ENCODE peak calls at places on chromosome X, in five cellular contexts. W is glutamatergic neuron, F is tibial artery, N is bronchial epithelial cell, G is RWPE2. Y is an unnamed sample.

GRCh38 chrX:63350979-63351616 is at the start of gene SPIN4:
- DNase-seq in G (peak; percentile 81), N (peak; percentile 57), F (peak; percentile 78), W (peak; percentile 92), Y (peak; percentile 64)

GRCh38 chrX:105190252-105190853 is 30.1 kb downstream of the TEX13A start:
- DNase-seq in N (peak; percentile 27), W (no peak), G (no peak), F (no peak), Y (no peak)

GRCh38 chrX:36957425-36958328 is 50.5 kb upstream of the FAM47C start:
- DNase-seq in N (no peak), W (peak; percentile 45), G (no peak), F (no peak), Y (no peak)

GRCh38 chrX:104482757-104483156 is 83.2 kb upstream of the IL1RAPL2 start:
- DNase-seq in N (peak; percentile 13), G (no peak), W (no peak), F (no peak), Y (no peak)

GRCh38 chrX:97895751-97896150 is 1012.0 kb downstream of the RPA4 start:
- DNase-seq in G (no peak), F (no peak), W (no peak), N (peak; percentile 2), Y (no peak)

GRCh38 chrX:134908235-134908834 is 82.5 kb upstream of the SMIM10 start:
- DNase-seq in W (no peak), N (no peak), G (no peak), F (no peak), Y (no peak)

GRCh38 chrX:24870143-24870542 is 145.6 kb downstream of the ARX start:
- DNase-seq in G (no peak), W (no peak), N (no peak), F (no peak), Y (no peak)

GRCh38 chrX:123087326-123087725 is 96.8 kb upstream of the GRIA3 start:
- DNase-seq in F (no peak), G (no peak), W (no peak), N (peak; percentile 88), Y (no peak)

GRCh38 chrX:49184294-49185061 is 1.7 kb downstream of the PRICKLE3 start:
- DNase-seq in W (peak; percentile 76), N (peak; percentile 82), F (peak; percentile 92), G (peak; percentile 92), Y (no peak)

GRCh38 chrX:128106630-128107029 is 54.4 kb upstream of the ACTRT1 start:
- DNase-seq in W (no peak), N (peak; percentile 31), G (no peak), F (no peak), Y (no peak)

GRCh38 chrX:43878902-43879526 is 3.2 kb downstream of the MAOB start:
- DNase-seq in G (no peak), F (no peak), N (no peak), W (no peak), Y (no peak)

GRCh38 chrX:104310084-104310483 is 55.4 kb upstream of the ESX1 start:
- DNase-seq in N (peak; percentile 45), W (no peak), G (no peak), F (no peak), Y (no peak)

GRCh38 chrX:102063445-102064074 is 61.9 kb upstream of the TCEAL2 start:
- DNase-seq in W (no peak), N (no peak), G (no peak), F (no peak), Y (no peak)

GRCh38 chrX:115892787-115893671 is 277.5 kb upstream of the AGTR2 start:
- DNase-seq in G (no peak), W (peak; percentile 20), N (no peak), F (no peak), Y (no peak)

GRCh38 chrX:112048707-112049106 is 33.9 kb downstream of the TRPC5 start:
- DNase-seq in F (no peak), G (no peak), W (no peak), N (no peak), Y (no peak)

GRCh38 chrX:112043997-112044396 is 38.6 kb downstream of the TRPC5 start:
- DNase-seq in G (no peak), W (no peak), N (peak; percentile 13), F (no peak), Y (no peak)
- TF ChIP-seq CTCF in G (peak; percentile 36), W (no peak), N (no peak), F (no peak), Y (no peak)

DNA sequence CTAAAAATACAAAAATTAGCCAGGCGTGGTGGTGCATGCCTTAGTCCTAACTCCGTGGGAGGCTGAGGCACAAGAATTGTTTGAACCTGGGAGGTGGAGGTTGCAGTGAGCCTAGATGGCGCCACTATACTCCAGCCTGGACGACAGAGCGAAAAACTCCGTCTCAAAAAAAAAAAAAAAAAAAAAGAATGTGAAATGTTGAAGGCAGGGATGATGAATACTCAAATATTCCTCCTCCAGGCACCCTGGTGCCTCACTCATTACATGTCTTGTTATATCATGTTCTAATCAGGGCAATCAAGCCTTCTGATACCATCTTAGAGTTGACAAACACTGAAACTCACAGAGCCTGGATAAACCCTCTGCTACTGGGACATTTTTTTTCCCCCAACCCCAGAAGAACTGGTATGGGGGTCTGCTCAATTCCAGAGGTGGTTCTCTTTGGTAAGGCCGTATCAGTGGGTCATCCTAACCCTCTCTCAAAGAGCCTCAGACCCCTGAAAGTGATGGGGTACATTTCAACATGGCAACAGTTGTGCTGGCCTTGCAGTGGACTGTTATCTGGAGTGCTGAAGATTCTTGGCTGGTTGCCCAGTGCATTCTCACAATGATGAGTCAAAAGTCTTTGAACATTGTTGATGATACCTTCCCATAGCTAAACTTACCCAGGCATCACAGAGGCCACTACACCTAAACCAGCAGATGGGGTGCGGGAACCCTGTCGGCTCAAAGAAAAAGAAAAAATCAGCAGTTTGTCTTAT is 2.4 kb upstream of the SH3KBP1 start:
- DNase-seq in F (no peak), W (no peak), G (peak; percentile 70), N (peak; percentile 68), Y (no peak)
- TF ChIP-seq CTCF in F (no peak), W (no peak), G (no peak), N (peak; percentile 7), Y (no peak)

GRCh38 chrX:53036149-53036548 is 12.4 kb upstream of the GPR173 start:
- DNase-seq in W (no peak), N (no peak), F (no peak), G (no peak), Y (no peak)

GRCh38 chrX:53028678-53029077 is 19.9 kb upstream of the GPR173 start:
- DNase-seq in G (no peak), F (no peak), W (no peak), N (peak; percentile 4), Y (no peak)

DNA sequence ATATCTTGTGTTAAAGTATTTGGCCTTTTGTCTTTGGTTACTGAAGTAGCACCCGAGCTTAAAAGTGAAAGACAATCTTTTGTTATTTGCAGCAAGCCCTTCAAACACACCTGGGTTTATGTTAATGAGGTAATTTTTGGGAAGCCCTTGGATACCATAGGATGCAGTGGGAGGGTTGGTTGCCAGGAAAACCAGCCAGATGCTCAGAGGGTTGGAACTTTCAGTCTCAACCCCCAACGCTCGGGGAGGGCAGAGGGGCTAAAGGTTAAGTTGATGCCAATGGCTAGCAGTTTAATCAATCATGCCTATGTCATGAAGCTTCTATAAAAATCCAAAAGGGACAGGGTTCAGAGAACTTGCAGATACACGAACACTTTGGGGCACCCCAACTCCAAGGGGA is 17.2 kb upstream of the GPR173 start:
- DNase-seq in N (no peak), F (no peak), G (no peak), W (no peak), Y (no peak)
- TF ChIP-seq CTCF in N (no peak), F (no peak), G (no peak), W (no peak), Y (no peak)

GRCh38 chrX:47361538-47362511 is 8.6 kb upstream of the ZNF157 start:
- DNase-seq in F (peak; percentile 76), G (peak; percentile 75), N (peak; percentile 89), W (peak; percentile 62), Y (peak; percentile 64)
- TF ChIP-seq CTCF in F (no peak), G (peak; percentile 44), N (no peak), W (no peak), Y (no peak)

DNA sequence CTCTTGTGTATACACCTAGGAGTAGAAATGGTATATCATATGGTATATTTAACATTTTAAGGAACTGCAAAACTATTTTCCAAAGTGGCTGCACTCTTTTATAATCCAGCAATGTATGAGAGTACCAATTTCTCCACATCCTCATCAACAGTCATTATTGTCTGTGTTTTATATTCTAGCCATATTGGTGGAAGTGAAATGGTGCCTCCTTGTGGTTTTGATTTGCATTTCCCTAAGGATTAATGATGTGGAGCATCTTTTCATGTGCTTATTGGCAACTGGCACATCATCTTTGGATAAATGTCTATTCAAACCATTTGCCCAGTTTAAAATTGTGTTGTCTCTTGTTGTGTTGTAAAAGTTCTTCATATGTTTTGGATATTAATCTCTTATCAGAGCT is 9.6 kb downstream of the BMP15 start:
- DNase-seq in N (peak; percentile 40), G (no peak), W (no peak), F (no peak), Y (no peak)
- TF ChIP-seq CTCF in N (peak; percentile 44), G (peak; percentile 40), W (no peak), F (no peak), Y (no peak)

GRCh38 chrX:68463880-68464279 is 30.6 kb upstream of the OPHN1 start:
- DNase-seq in W (no peak), N (no peak), G (no peak), F (no peak), Y (no peak)

GRCh38 chrX:68461541-68461940 is 28.2 kb upstream of the OPHN1 start:
- DNase-seq in N (no peak), G (no peak), F (no peak), W (no peak), Y (no peak)

GRCh38 chrX:68462197-68462596 is 28.9 kb upstream of the OPHN1 start:
- DNase-seq in F (no peak), G (no peak), W (no peak), N (peak; percentile 41), Y (no peak)

GRCh38 chrX:68462653-68463052 is 29.4 kb upstream of the OPHN1 start:
- DNase-seq in N (peak; percentile 21), F (no peak), W (no peak), G (no peak), Y (no peak)
- TF ChIP-seq CTCF in N (peak; percentile 29), F (peak; percentile 47), W (peak; percentile 60), G (peak; percentile 60), Y (peak; percentile 43)

Y was measured in CD14-positive monocyte.